ENCODE peak calls at places on chromosomes 16 and 17, in eight cellular contexts. I is NCI-H1105, T is Peyer's patch, B is germinal center, K is IMR-90, E is fibroblast of lung, V is AG09309, H is T-helper 2 cell. O is an unnamed sample.

GRCh38 chr17:54976316-54976715 is 7.8 kb downstream of the STXBP4 start:
- DNase-seq in I (no peak), T (no peak), B (no peak), K (no peak), E (no peak), V (no peak), H (no peak), O (no peak)

GRCh38 chr17:3004925-3005324 is 58.5 kb downstream of the OR1D5 start:
- DNase-seq in I (no peak), T (peak), B (peak), K (no peak), E (no peak), V (no peak), H (no peak), O (no peak)

GRCh38 chr17:8221663-8222379 is 11.4 kb upstream of the AURKB start:
- DNase-seq in I (peak), T (peak), B (peak), K (peak), E (peak), V (peak), H (peak), O (peak)

GRCh38 chr16:56345406-56346050 is 79.8 kb downstream of the AMFR start:
- DNase-seq in I (no peak), T (no peak), B (no peak), K (no peak), E (no peak), V (no peak), H (no peak), O (no peak)

GRCh38 chr17:40958086-40958953 is 8.4 kb downstream of the KRT39 start:
- DNase-seq in I (no peak), T (no peak), B (no peak), K (no peak), E (no peak), V (no peak), H (no peak), O (no peak)

GRCh38 chr16:79864032-79864780 is 263.7 kb upstream of the MAF start:
- DNase-seq in I (no peak), T (no peak), B (no peak), K (no peak), E (no peak), V (no peak), H (no peak), O (no peak)

GRCh38 chr17:74453665-74454196 is 12.7 kb upstream of the CD300A start:
- DNase-seq in I (peak), T (peak), B (peak), K (no peak), E (no peak), V (no peak), H (peak), O (no peak)

GRCh38 chr16:86899757-86900156 is 321.4 kb downstream of the FOXL1 start:
- DNase-seq in I (no peak), T (no peak), B (no peak), K (peak), E (peak), V (no peak), H (no peak), O (no peak)

GRCh38 chr17:82020874-82021727 is 1.6 kb downstream of the CENPX start:
- DNase-seq in I (no peak), T (peak), B (peak), K (peak), E (peak), V (peak), H (peak), O (peak)

GRCh38 chr17:29115906-29116651 is 64.1 kb downstream of the MYO18A start:
- DNase-seq in I (peak), T (no peak), B (peak), K (peak), E (peak), V (no peak), H (no peak), O (peak)

GRCh38 chr17:82440991-82441627 is 9.4 kb downstream of the CYBC1 start:
- DNase-seq in I (peak), T (no peak), B (no peak), K (no peak), E (no peak), V (no peak), H (no peak), O (no peak)

GRCh38 chr16:66740010-66740409 is 11.4 kb downstream of the DYNC1LI2 start:
- DNase-seq in I (no peak), T (no peak), B (peak), K (peak), E (no peak), V (no peak), H (peak), O (no peak)

GRCh38 chr17:67223924-67224323 is 21.1 kb downstream of the HELZ start:
- DNase-seq in I (no peak), T (no peak), B (no peak), K (no peak), E (no peak), V (no peak), H (no peak), O (no peak)

GRCh38 chr16:47460755-47461597 is at the start of the genes ITFG1 and PHKB:
- DNase-seq in I (peak), T (peak), B (peak), K (peak), E (peak), V (peak), H (peak), O (peak)

GRCh38 chr16:83903739-83904138 is 4.8 kb downstream of the MLYCD start:
- DNase-seq in I (no peak), T (no peak), B (no peak), K (peak), E (peak), V (no peak), H (no peak), O (no peak)

GRCh38 chr17:61185385-61185784 is 214.3 kb upstream of the TBX2 start:
- DNase-seq in I (no peak), T (no peak), B (no peak), K (no peak), E (no peak), V (no peak), H (no peak), O (no peak)

GRCh38 chr16:50363656-50364055 is 5.1 kb downstream of the BRD7 start:
- DNase-seq in I (no peak), T (no peak), B (no peak), K (no peak), E (no peak), V (no peak), H (no peak), O (no peak)

GRCh38 chr16:50093607-50094570 is 28.1 kb downstream of the HEATR3 start:
- DNase-seq in I (no peak), T (no peak), B (no peak), K (no peak), E (peak), V (no peak), H (peak), O (no peak)

GRCh38 chr16:71900336-71900735 is 5.0 kb downstream of the IST1 start:
- DNase-seq in I (no peak), T (no peak), B (no peak), K (no peak), E (peak), V (no peak), H (no peak), O (no peak)

GRCh38 chr17:8073627-8074485 is 13.7 kb downstream of the ALOX12B start:
- DNase-seq in I (peak), T (peak), B (peak), K (peak), E (peak), V (no peak), H (peak), O (peak)

GRCh38 chr17:50314456-50315011 is 31.4 kb upstream of the XYLT2 start:
- DNase-seq in I (no peak), T (no peak), B (no peak), K (no peak), E (no peak), V (no peak), H (no peak), O (no peak)

GRCh38 chr17:39080416-39081179 is 70.8 kb downstream of the PLXDC1 start:
- DNase-seq in I (no peak), T (no peak), B (no peak), K (peak), E (peak), V (no peak), H (no peak), O (no peak)

GRCh38 chr16:53549970-53550406 is 47.0 kb upstream of the AKTIP start:
- DNase-seq in I (peak), T (no peak), B (peak), K (peak), E (peak), V (peak), H (peak), O (peak)

GRCh38 chr17:561118-561517 is 153.5 kb downstream of the VPS53 start:
- DNase-seq in I (no peak), T (no peak), B (no peak), K (peak), E (peak), V (no peak), H (no peak), O (no peak)

GRCh38 chr16:65884018-65884417 is 482.5 kb upstream of the CDH5 start:
- DNase-seq in I (no peak), T (no peak), B (no peak), K (peak), E (peak), V (peak), H (no peak), O (peak)

GRCh38 chr16:27242868-27243590 is 25.5 kb downstream of the NSMCE1 start:
- DNase-seq in I (no peak), T (no peak), B (no peak), K (peak), E (peak), V (peak), H (no peak), O (peak)

GRCh38 chr17:28938552-28938951 is 12.8 kb downstream of the PHF12 start:
- DNase-seq in I (no peak), T (no peak), B (no peak), K (no peak), E (no peak), V (no peak), H (no peak), O (no peak)

GRCh38 chr16:19515765-19516164 is 6.1 kb downstream of the GDE1 start:
- DNase-seq in I (no peak), T (no peak), B (no peak), K (peak), E (no peak), V (no peak), H (no peak), O (no peak)

GRCh38 chr16:55663770-55664677 is 8.2 kb downstream of the SLC6A2 start:
- DNase-seq in I (no peak), T (no peak), B (no peak), K (no peak), E (no peak), V (no peak), H (no peak), O (no peak)

O was measured in SJSA1.